ENCODE peak calls at places on chromosomes 6 and 20, in eight cellular contexts. L is activated CD4-positive, alpha-beta T cell treated with anti-CD3 and anti-CD28 coated beads, Interleukin-2, amount 50 U/mL, for 1 hour; J is stimulated activated CD8-positive, alpha-beta memory T cell treated with anti-CD3 and anti-CD28 coated beads, Interleukin-7, amount 100 ng/mL, for 48 hours; C is nucleus accumbens; D is GM20000; A is Karpas-422; H is T-helper 2 cell; K is cerebellar cortex. T is an unnamed sample.

GRCh38 chr20:56522311-56522710 is 2.2 kb upstream of the FAM209A start:
- DNase-seq in L (no peak), J (no peak), C (no peak), D (no peak), A (no peak), H (no peak), K (no peak), T (no peak)

GRCh38 chr6:127204278-127204677 is 62.4 kb upstream of the RNF146 start:
- DNase-seq in L (no peak), J (no peak), C (no peak), D (no peak), A (no peak), H (no peak), K (no peak), T (no peak)

GRCh38 chr6:36716476-36717093 is 19.0 kb downstream of the RAB44 start:
- DNase-seq in L (no peak), J (no peak), C (no peak), D (no peak), A (no peak), H (no peak), K (no peak), T (no peak)

GRCh38 chr20:24958506-24959385 is 9.7 kb downstream of the CST7 start:
- DNase-seq in L (no peak), J (no peak), C (no peak), D (no peak), A (no peak), H (no peak), K (peak; percentile 56), T (no peak)

GRCh38 chr6:4637691-4638433 is 138.3 kb upstream of the CDYL start:
- DNase-seq in L (no peak), J (peak; percentile 7), C (no peak), D (peak; percentile 15), A (no peak), H (peak; percentile 69), K (no peak), T (no peak)

GRCh38 chr6:19472850-19473249 is 364.3 kb upstream of the ID4 start:
- DNase-seq in L (no peak), J (no peak), C (no peak), D (no peak), A (no peak), H (no peak), K (peak; percentile 13), T (no peak)

GRCh38 chr6:40972190-40972589 is 66.8 kb downstream of the UNC5CL start:
- DNase-seq in L (no peak), J (no peak), C (no peak), D (no peak), A (no peak), H (no peak), K (no peak), T (no peak)

GRCh38 chr6:130362128-130362527 is 3.7 kb upstream of the TMEM200A start:
- DNase-seq in L (no peak), J (no peak), C (no peak), D (no peak), A (no peak), H (no peak), K (no peak), T (no peak)

GRCh38 chr20:56697476-56697875 is 68.4 kb downstream of the TFAP2C start:
- DNase-seq in L (no peak), J (no peak), C (no peak), D (no peak), A (no peak), H (no peak), K (no peak), T (no peak)

GRCh38 chr20:39878321-39878720 is 810.7 kb downstream of the MAFB start:
- DNase-seq in L (no peak), J (no peak), C (no peak), D (no peak), A (no peak), H (no peak), K (no peak), T (no peak)

GRCh38 chr6:157568702-157569101 is 187.7 kb downstream of the ZDHHC14 start:
- DNase-seq in L (no peak), J (no peak), C (no peak), D (no peak), A (no peak), H (no peak), K (no peak), T (no peak)

GRCh38 chr6:3165631-3166534 is 8.5 kb upstream of the TUBB2A start:
- DNase-seq in L (no peak), J (no peak), C (no peak), D (no peak), A (no peak), H (no peak), K (no peak), T (no peak)

GRCh38 chr6:135812085-135812526 is 39.4 kb upstream of the PDE7B start:
- DNase-seq in L (no peak), J (no peak), C (no peak), D (no peak), A (no peak), H (no peak), K (no peak), T (no peak)

GRCh38 chr6:70172252-70172651 is 130.6 kb downstream of the COL9A1 start:
- DNase-seq in L (no peak), J (no peak), C (no peak), D (no peak), A (no peak), H (no peak), K (no peak), T (no peak)

GRCh38 chr6:125095501-125096301 is 57.9 kb upstream of the TPD52L1 start:
- DNase-seq in L (no peak), J (no peak), C (no peak), D (no peak), A (no peak), H (no peak), K (no peak), T (no peak)

GRCh38 chr20:59318201-59318790 is 17.9 kb downstream of the EDN3 start:
- DNase-seq in L (no peak), J (no peak), C (no peak), D (no peak), A (no peak), H (no peak), K (no peak), T (no peak)

GRCh38 chr6:155244434-155244833 is 19.4 kb upstream of the CLDN20 start:
- DNase-seq in L (no peak), J (no peak), C (no peak), D (no peak), A (no peak), H (no peak), K (no peak), T (no peak)

T was measured in cerebellum.